ENCODE peak calls at places on chromosome 22, in nine cellular contexts. K, C, R, B, S, A, Z, U and L are unnamed samples.

GRCh38 chr22:26797910-26798309 is 140.5 kb downstream of the MIAT start:
- DNase-seq in K (no peak), C (peak), R (no peak), B (no peak), S (no peak), A (peak), Z (peak), U (peak), L (no peak)

GRCh38 chr22:49011379-49011768 is 816.3 kb downstream of the BRD1 start:
- DNase-seq in K (no peak), C (no peak), R (peak), B (no peak), S (peak), A (no peak), Z (no peak), U (no peak), L (no peak)

GRCh38 chr22:27537481-27537891 is 264.1 kb downstream of the MN1 start:
- DNase-seq in K (peak), C (no peak), R (no peak), B (no peak), S (no peak), A (no peak), Z (no peak), U (no peak), L (peak)

GRCh38 chr22:35399114-35399677 is 744 bp upstream of the MCM5 start:
- DNase-seq in K (no peak), C (no peak), R (no peak), B (no peak), S (no peak), A (no peak), Z (peak), U (peak), L (no peak)

GRCh38 chr22:26320469-26320868 is 108.6 kb upstream of the ASPHD2 start:
- DNase-seq in K (no peak), C (no peak), R (no peak), B (no peak), S (no peak), A (no peak), Z (no peak), U (no peak), L (no peak)

GRCh38 chr22:47435826-47436225 is 673.4 kb downstream of the TBC1D22A start:
- DNase-seq in K (no peak), C (no peak), R (no peak), B (no peak), S (peak), A (no peak), Z (no peak), U (no peak), L (no peak)

GRCh38 chr22:47788461-47788860 is 1026.0 kb downstream of the TBC1D22A start:
- DNase-seq in K (no peak), C (no peak), R (no peak), B (no peak), S (peak), A (no peak), Z (no peak), U (no peak), L (no peak)

GRCh38 chr22:21917206-21917958 is 35.3 kb downstream of the PPM1F start:
- DNase-seq in K (peak), C (peak), R (no peak), B (no peak), S (no peak), A (no peak), Z (no peak), U (no peak), L (no peak)

GRCh38 chr22:45010532-45010900 is 711 bp upstream of the PHF21B start:
- DNase-seq in K (no peak), C (no peak), R (no peak), B (no peak), S (no peak), A (peak), Z (no peak), U (no peak), L (no peak)
- TF ChIP-seq CTCF in K (no peak), C (no peak), R (no peak), B (no peak), S (no peak), A (no peak), Z (no peak), U (no peak), L (no peak)

DNA sequence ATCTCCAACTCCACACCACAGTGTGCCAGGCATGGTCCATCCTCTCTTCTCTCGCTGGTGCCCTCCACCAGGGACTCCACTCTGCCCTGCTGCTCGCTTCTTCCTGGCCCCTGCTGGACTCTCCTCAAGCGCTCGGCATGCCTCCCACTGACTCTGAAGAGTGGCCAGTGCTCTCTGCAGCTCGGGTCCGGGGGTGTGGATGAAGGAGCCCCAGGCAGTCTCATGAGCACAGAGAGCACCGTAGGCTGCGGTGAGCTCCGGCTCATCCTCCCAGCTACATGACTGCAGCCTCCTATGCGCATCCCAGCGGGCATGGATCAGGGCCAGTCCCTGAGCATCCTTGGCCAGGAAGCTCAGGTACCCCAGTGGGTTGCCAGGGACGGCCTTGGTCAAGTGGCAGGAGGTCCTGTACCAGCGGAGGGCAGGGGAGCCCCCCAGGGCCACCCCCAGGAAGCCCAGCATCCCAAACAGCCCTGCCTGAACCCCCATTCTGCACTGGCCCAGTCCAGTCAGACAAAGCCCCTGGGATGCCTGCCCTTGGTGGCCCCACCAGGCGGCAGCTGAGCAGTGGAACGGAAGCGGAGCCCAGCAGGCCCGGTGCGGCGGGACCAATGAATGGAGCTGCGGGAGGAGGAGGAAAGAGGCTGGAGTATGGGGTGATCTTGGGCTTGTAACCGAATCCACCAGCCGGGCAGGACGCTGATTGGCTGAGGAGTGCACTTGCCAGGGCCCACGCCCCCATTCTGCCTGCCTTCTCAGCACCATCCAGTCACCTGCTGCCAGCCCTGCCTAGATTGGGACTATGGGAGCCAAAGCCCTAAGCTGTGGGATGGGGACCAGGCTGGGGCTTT is at the start of gene PLA2G3:
- DNase-seq in K (peak), C (peak), R (no peak), B (no peak), S (no peak), A (no peak), Z (no peak), U (no peak), L (no peak)
- TF ChIP-seq CTCF in K (no peak), C (no peak), R (no peak), B (no peak), S (no peak), A (no peak), Z (no peak), U (no peak), L (no peak)

GRCh38 chr22:39778055-39778454 is 115.5 kb downstream of the ENTHD1 start:
- DNase-seq in K (no peak), C (no peak), R (no peak), B (no peak), S (no peak), A (no peak), Z (no peak), U (no peak), L (no peak)

GRCh38 chr22:39773976-39774539 is 119.5 kb downstream of the ENTHD1 start:
- DNase-seq in K (no peak), C (no peak), R (no peak), B (no peak), S (no peak), A (no peak), Z (peak), U (peak), L (no peak)

GRCh38 chr22:39773503-39773902 is 120.1 kb downstream of the ENTHD1 start:
- DNase-seq in K (no peak), C (no peak), R (no peak), B (no peak), S (no peak), A (no peak), Z (no peak), U (no peak), L (no peak)

GRCh38 chr22:39771486-39771885 is 122.1 kb downstream of the ENTHD1 start:
- DNase-seq in K (no peak), C (no peak), R (no peak), B (no peak), S (no peak), A (no peak), Z (no peak), U (no peak), L (no peak)

DNA sequence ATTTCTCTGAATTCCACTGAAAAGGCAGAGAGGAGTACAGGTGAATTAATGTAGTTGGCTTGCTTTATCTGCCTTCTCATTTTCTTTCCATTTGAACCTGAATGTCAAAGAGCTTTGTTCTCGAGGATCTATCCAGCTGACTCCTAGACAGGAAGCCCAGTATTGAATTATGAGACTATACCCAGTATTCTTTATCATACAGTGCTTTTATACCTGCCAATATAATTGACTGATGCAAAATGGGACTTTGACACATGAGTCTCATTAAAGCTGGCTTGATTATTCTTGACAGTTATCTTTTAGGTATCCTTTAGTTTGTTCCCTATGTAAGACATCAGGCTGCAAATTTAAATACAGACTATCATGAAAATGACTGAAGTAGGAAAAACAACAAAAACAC is 117.3 kb downstream of the ENTHD1 start:
- DNase-seq in K (no peak), C (no peak), R (no peak), B (no peak), S (no peak), A (no peak), Z (no peak), U (no peak), L (no peak)
- TF ChIP-seq CTCF in K (no peak), C (no peak), R (no peak), B (no peak), S (no peak), A (no peak), Z (no peak), U (no peak), L (no peak)

GRCh38 chr22:40520562-40520961 is 116.0 kb downstream of the MRTFA start:
- DNase-seq in K (no peak), C (no peak), R (no peak), B (no peak), S (no peak), A (no peak), Z (no peak), U (no peak), L (no peak)

GRCh38 chr22:40521046-40521445 is 115.5 kb downstream of the MRTFA start:
- DNase-seq in K (no peak), C (no peak), R (no peak), B (no peak), S (no peak), A (no peak), Z (no peak), U (peak), L (no peak)

GRCh38 chr22:40525250-40525884 is 111.2 kb downstream of the MRTFA start:
- DNase-seq in K (peak), C (peak), R (no peak), B (no peak), S (no peak), A (no peak), Z (peak), U (peak), L (peak)

GRCh38 chr22:40526960-40527359 is 109.6 kb downstream of the MRTFA start:
- DNase-seq in K (no peak), C (no peak), R (no peak), B (no peak), S (no peak), A (no peak), Z (no peak), U (no peak), L (no peak)

DNA sequence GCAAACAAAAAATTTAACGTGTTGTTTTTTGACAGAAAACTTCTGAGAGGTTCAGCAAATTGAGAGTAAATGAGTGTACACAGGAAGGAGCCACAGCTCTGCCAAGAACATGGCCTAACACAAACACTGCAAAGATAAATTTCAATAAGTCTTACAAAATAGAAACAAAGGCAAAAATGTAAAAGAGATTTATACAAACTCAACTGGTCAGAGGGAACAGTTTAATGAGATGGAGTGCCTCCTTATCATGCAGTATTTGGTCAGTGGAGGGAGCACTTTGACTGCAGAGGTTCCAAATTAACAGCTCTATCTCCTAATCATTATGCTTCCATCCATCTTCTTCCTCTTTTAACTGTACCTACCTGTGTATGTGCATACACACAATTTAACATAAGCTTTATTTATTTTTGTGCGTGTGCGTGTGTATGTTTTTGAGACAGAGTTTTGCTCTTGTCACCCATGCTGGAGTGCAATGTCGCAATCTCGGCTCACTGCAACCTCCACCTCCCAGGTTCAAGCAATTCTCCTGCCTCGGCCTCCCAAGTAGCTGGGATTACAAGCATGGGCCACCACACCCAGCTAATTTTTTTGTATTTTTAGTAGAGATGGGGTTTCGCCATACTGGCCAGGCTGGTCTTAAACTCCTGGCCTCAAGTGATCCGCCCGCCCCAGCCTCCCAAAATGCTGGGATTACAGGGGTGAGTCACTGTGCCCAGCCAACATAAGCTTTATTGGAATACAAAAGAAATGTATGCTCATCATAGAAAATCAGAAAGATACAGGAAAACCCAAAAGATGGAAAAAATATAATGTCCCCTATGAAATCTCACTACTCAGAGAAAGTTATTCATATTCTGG is 111.9 kb downstream of the MRTFA start:
- DNase-seq in K (peak), C (no peak), R (no peak), B (no peak), S (no peak), A (no peak), Z (peak), U (peak), L (no peak)
- TF ChIP-seq CTCF in K (peak), C (no peak), R (peak), B (no peak), S (no peak), A (peak), Z (peak), U (peak), L (no peak)

GRCh38 chr22:42296381-42296853 is 26.0 kb upstream of the TCF20 start:
- DNase-seq in K (no peak), C (peak), R (no peak), B (no peak), S (no peak), A (no peak), Z (no peak), U (peak), L (peak)
- TF ChIP-seq CTCF in K (no peak), C (no peak), R (no peak), B (no peak), S (no peak), A (no peak), Z (peak), U (no peak), L (no peak)

GRCh38 chr22:39933741-39934140 is 26.5 kb upstream of the TMA7B start:
- DNase-seq in K (no peak), C (no peak), R (no peak), B (no peak), S (no peak), A (no peak), Z (peak), U (no peak), L (no peak)
- TF ChIP-seq CTCF in K (no peak), C (no peak), R (no peak), B (no peak), S (no peak), A (no peak), Z (no peak), U (no peak), L (no peak)

DNA sequence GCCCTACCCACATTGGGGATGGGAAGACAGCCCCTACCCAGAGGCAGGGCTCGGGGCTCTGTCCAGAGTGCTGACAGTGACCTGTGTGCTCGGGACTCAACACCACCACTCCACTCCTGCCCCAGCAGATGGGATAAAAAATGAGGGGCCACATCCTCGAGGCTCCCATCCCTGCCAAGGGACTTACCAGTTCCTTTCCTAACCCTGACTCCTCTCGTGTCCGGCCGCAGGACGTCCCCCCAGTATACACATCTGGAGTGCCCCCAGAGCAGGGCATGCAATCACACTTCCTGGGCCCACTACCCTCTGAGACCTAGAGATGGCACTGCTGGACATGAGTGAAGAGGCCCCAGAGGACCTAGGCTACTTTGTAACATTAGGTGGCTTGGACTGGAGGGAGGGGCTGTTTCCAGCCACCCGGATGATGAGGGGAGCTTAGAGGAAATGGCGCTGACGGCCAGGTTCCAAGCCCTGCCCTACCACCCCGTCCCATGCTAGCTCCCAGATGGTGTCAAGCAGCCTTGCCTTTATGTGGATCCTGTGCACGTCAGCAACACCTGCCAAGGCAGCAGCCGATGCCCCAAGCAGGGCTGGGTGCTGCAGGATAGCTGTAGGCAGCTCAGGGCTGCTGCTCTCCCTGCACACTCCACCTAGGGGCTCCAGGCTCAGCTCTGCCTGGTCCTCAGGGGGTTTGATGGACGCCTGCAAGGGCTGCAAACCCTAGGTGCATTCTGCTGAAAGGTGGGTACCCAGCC is 86.6 kb downstream of the DGCR2 start:
- DNase-seq in K (no peak), C (peak), R (no peak), B (no peak), S (no peak), A (no peak), Z (peak), U (no peak), L (no peak)
- TF ChIP-seq CTCF in K (no peak), C (no peak), R (no peak), B (no peak), S (no peak), A (no peak), Z (no peak), U (no peak), L (no peak)

GRCh38 chr22:23862103-23862502 is 4.4 kb downstream of the SLC2A11 start:
- DNase-seq in K (peak), C (peak), R (no peak), B (no peak), S (no peak), A (peak), Z (peak), U (peak), L (no peak)

GRCh38 chr22:23859201-23859600 is 1.5 kb downstream of the SLC2A11 start:
- DNase-seq in K (no peak), C (no peak), R (no peak), B (no peak), S (no peak), A (no peak), Z (no peak), U (no peak), L (no peak)

GRCh38 chr22:23856721-23857605 is 712 bp upstream of the SLC2A11 start:
- DNase-seq in K (peak), C (peak), R (no peak), B (no peak), S (no peak), A (peak), Z (peak), U (peak), L (peak)

GRCh38 chr22:23857606-23858483 is at the start of gene SLC2A11:
- DNase-seq in K (peak), C (peak), R (peak), B (peak), S (peak), A (peak), Z (peak), U (peak), L (peak)

DNA sequence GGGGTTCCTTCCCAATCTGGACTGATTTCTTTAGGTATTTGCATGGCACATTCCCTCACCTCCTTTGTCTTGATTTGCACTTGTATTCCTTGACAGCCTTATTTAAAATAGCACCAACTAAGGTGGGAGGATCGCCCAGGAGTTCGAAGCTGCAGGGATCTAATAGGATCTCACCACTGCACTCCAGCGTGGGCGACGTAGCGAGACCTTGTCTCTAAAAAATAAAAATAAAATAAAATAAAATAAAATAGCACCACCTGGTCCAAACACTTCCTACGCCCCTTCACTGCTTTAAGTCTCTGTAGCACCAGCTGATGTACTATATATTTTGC is 775 bp downstream of the SLC2A11 start:
- DNase-seq in K (no peak), C (no peak), R (no peak), B (no peak), S (no peak), A (no peak), Z (no peak), U (no peak), L (no peak)
- TF ChIP-seq CTCF in K (no peak), C (no peak), R (no peak), B (no peak), S (no peak), A (no peak), Z (no peak), U (no peak), L (no peak)

DNA sequence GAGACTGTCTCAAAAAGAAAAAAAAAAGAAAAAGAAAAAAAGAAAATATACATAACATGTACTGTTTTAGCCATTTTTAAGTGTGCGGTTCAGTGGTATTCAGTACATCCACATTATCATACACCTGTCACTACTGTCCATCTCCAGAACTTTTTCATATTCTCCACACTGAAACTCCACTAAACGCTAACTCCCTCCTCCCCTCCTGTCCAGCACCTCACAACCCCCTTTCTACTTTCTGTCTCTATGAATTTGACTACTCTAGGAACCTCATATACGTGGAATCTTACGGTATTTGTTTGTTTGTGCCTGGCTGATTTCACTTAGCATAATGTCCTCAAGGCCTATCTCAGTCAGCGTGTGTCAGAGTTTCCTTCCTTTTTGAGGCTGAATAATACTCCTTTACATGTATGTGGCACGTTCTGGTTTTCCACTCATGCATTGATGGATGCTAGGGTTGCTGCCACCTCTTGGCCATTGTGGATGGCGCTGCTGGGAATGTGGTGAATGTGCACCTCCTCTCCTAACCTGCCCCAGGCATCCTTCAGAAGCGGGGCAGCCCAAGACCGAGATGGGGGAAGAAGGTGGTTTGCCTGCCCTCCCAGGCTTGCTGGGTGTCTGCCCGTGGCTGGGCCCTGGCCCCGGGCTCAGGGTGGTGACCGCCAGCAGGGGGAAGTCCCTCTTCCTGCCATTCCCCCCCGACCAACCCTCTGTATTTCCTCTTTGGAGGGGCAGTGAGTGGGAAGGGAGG is 60.5 kb downstream of the BCR start:
- DNase-seq in K (peak), C (peak), R (no peak), B (no peak), S (no peak), A (peak), Z (peak), U (peak), L (no peak)
- TF ChIP-seq CTCF in K (peak), C (no peak), R (no peak), B (no peak), S (no peak), A (no peak), Z (no peak), U (no peak), L (peak)